ENCODE peak calls at places on chromosomes 3 and 15, in six cellular contexts. I is amniotic epithelial cell; N is H4; Z is EL; Q is activated naive CD4-positive, alpha-beta T cell; A is endothelial cell. J is an unnamed sample.

GRCh38 chr15:77426377-77426776 is 5.7 kb downstream of the HMG20A start:
- DNase-seq in I (no peak), N (no peak), Z (no peak), Q (no peak), A (no peak), J (no peak)

GRCh38 chr3:119418091-119418512 is 45.3 kb downstream of the TMEM39A start:
- DNase-seq in I (peak), N (no peak), Z (no peak), Q (no peak), A (no peak), J (no peak)

GRCh38 chr15:79053894-79054293 is 36.7 kb downstream of the RASGRF1 start:
- DNase-seq in I (no peak), N (no peak), Z (no peak), Q (no peak), A (no peak), J (no peak)

GRCh38 chr15:42104095-42104891 is 9.9 kb upstream of the PLA2G4D start:
- DNase-seq in I (peak), N (no peak), Z (no peak), Q (no peak), A (no peak), J (no peak)

GRCh38 chr3:158470944-158471638 is 99.9 kb upstream of the MLF1 start:
- DNase-seq in I (no peak), N (peak), Z (peak), Q (no peak), A (no peak), J (no peak)

GRCh38 chr3:107373896-107374295 is 3.3 kb upstream of the CCDC54 start:
- DNase-seq in I (no peak), N (no peak), Z (no peak), Q (no peak), A (no peak), J (no peak)

GRCh38 chr3:182241777-182242556 is 530.2 kb downstream of the SOX2 start:
- DNase-seq in I (peak), N (peak), Z (no peak), Q (no peak), A (no peak), J (no peak)

GRCh38 chr3:141231923-141232861 is 567 bp downstream of the PXYLP1 start:
- DNase-seq in I (no peak), N (no peak), Z (no peak), Q (no peak), A (peak), J (peak)

GRCh38 chr15:33067456-33067855 is 127.1 kb downstream of the FMN1 start:
- DNase-seq in I (no peak), N (peak), Z (peak), Q (no peak), A (no peak), J (no peak)

GRCh38 chr3:157369712-157370447 is 66.8 kb upstream of the PTX3 start:
- DNase-seq in I (no peak), N (no peak), Z (no peak), Q (no peak), A (no peak), J (no peak)

GRCh38 chr15:39586387-39587171 is 5.7 kb downstream of the THBS1 start:
- DNase-seq in I (peak), N (no peak), Z (peak), Q (no peak), A (no peak), J (peak)

GRCh38 chr3:10285742-10286524 is 6.8 kb downstream of the GHRL start:
- DNase-seq in I (peak), N (no peak), Z (no peak), Q (no peak), A (no peak), J (no peak)

GRCh38 chr3:15797600-15798303 is at the start of gene ANKRD28:
- DNase-seq in I (peak), N (peak), Z (peak), Q (no peak), A (peak), J (no peak)

GRCh38 chr15:42804739-42805138 is 67.8 kb upstream of the CDAN1 start:
- DNase-seq in I (peak), N (no peak), Z (no peak), Q (no peak), A (no peak), J (no peak)

J was measured in prostate gland.